ENCODE peak calls at places on chromosomes 11 and 22, in six cellular contexts. U is heart left ventricle; L is midbrain; B is RKO; F is activated effector memory CD4-positive, alpha-beta T cell treated with anti-CD3 and anti-CD28 coated beads, Interleukin-2, amount 50 U/mL, for 16 hours; A is H4. O is an unnamed sample.

GRCh38 chr11:121206810-121207209 is 85.8 kb upstream of the SC5D start:
- DNase-seq in U (no peak), L (no peak), A (no peak), F (no peak), B (no peak), O (no peak)

GRCh38 chr22:45896153-45896951 is 80.6 kb downstream of the WNT7B start:
- DNase-seq in L (no peak), A (no peak), U (peak; percentile 20), F (no peak), B (no peak), O (no peak)

GRCh38 chr11:64451856-64452255 is 92.9 kb downstream of the RPS6KA4 start:
- DNase-seq in A (no peak), F (peak; percentile 2), U (no peak), B (no peak), L (no peak), O (peak; percentile 36)

GRCh38 chr11:126281666-126282175 is 1.2 kb upstream of the TIRAP start:
- DNase-seq in B (no peak), F (peak; percentile 53), A (no peak), U (no peak), L (no peak), O (peak; percentile 56)

GRCh38 chr22:33811686-33812085 is 108.6 kb downstream of the LARGE1 start:
- DNase-seq in B (no peak), F (no peak), U (peak; percentile 57), L (no peak), A (no peak), O (peak; percentile 95)

GRCh38 chr11:45052361-45052760 is 94.1 kb upstream of the PRDM11 start:
- DNase-seq in B (no peak), L (no peak), U (no peak), A (no peak), F (no peak), O (no peak)

GRCh38 chr11:114134870-114135269 is 75.4 kb downstream of the ZBTB16 start:
- DNase-seq in U (no peak), F (no peak), L (no peak), B (no peak), A (no peak), O (no peak)

GRCh38 chr22:26550498-26551033 is 38.3 kb upstream of the TFIP11 start:
- DNase-seq in U (peak; percentile 76), L (peak; percentile 53), A (peak; percentile 54), F (no peak), B (no peak), O (no peak)

GRCh38 chr11:297666-298405 is 1.5 kb downstream of the IFITM5 start:
- DNase-seq in U (peak; percentile 53), F (peak; percentile 75), B (no peak), A (no peak), L (no peak), O (peak; percentile 74)

GRCh38 chr11:93020248-93021088 is 51.0 kb downstream of the MTNR1B start:
- DNase-seq in A (peak; percentile 54), L (no peak), U (no peak), F (no peak), B (peak; percentile 15), O (no peak)

O was measured in sigmoid colon.